ENCODE peak calls at places on chromosomes 5 and 9, in eight cellular contexts. One of them, this sample, is unnamed.

GRCh38 chr5:122102825-122103224 is 24.8 kb upstream of the LOX start:
- DNase-seq in heart left ventricle: no peak
- DNase-seq in A549: no peak
- DNase-seq in cardiac muscle cell: peak
- DNase-seq in brain microvascular endothelial cell: peak
- DNase-seq in HFF-Myc: no peak
- DNase-seq in body of pancreas: no peak
- DNase-seq in AG04450: peak
- DNase-seq in this sample: peak

GRCh38 chr5:148960070-148960769 is 102.6 kb downstream of the SH3TC2 start:
- DNase-seq in heart left ventricle: no peak
- DNase-seq in A549: no peak
- DNase-seq in cardiac muscle cell: no peak
- DNase-seq in brain microvascular endothelial cell: no peak
- DNase-seq in HFF-Myc: no peak
- DNase-seq in body of pancreas: no peak
- DNase-seq in AG04450: no peak
- DNase-seq in this sample: no peak

GRCh38 chr5:73273379-73274050 is 100.5 kb downstream of the TMEM174 start:
- DNase-seq in heart left ventricle: no peak
- DNase-seq in A549: peak
- DNase-seq in cardiac muscle cell: no peak
- DNase-seq in brain microvascular endothelial cell: no peak
- DNase-seq in HFF-Myc: no peak
- DNase-seq in body of pancreas: no peak
- DNase-seq in AG04450: no peak
- DNase-seq in this sample: no peak

GRCh38 chr9:93721417-93721965 is 145.1 kb downstream of the PHF2 start:
- DNase-seq in heart left ventricle: no peak
- DNase-seq in A549: no peak
- DNase-seq in cardiac muscle cell: no peak
- DNase-seq in brain microvascular endothelial cell: no peak
- DNase-seq in HFF-Myc: no peak
- DNase-seq in body of pancreas: no peak
- DNase-seq in AG04450: no peak
- DNase-seq in this sample: no peak

GRCh38 chr9:114307323-114308250 is 15.3 kb upstream of the ORM1 start:
- DNase-seq in heart left ventricle: no peak
- DNase-seq in A549: no peak
- DNase-seq in cardiac muscle cell: peak
- DNase-seq in brain microvascular endothelial cell: peak
- DNase-seq in HFF-Myc: no peak
- DNase-seq in body of pancreas: peak
- DNase-seq in AG04450: no peak
- DNase-seq in this sample: peak

GRCh38 chr9:21983509-21983908 is 10.7 kb downstream of the CDKN2A start:
- DNase-seq in heart left ventricle: no peak
- DNase-seq in A549: no peak
- DNase-seq in cardiac muscle cell: no peak
- DNase-seq in brain microvascular endothelial cell: no peak
- DNase-seq in HFF-Myc: no peak
- DNase-seq in body of pancreas: no peak
- DNase-seq in AG04450: no peak
- DNase-seq in this sample: no peak

GRCh38 chr9:137688261-137688660 is 69.5 kb downstream of the EHMT1 start:
- DNase-seq in heart left ventricle: no peak
- DNase-seq in A549: no peak
- DNase-seq in cardiac muscle cell: no peak
- DNase-seq in brain microvascular endothelial cell: no peak
- DNase-seq in HFF-Myc: no peak
- DNase-seq in body of pancreas: no peak
- DNase-seq in AG04450: no peak
- DNase-seq in this sample: no peak

GRCh38 chr9:120925535-120926396 is 830 bp downstream of the TRAF1 start:
- DNase-seq in heart left ventricle: no peak
- DNase-seq in A549: peak
- DNase-seq in cardiac muscle cell: peak
- DNase-seq in brain microvascular endothelial cell: peak
- DNase-seq in HFF-Myc: peak
- DNase-seq in body of pancreas: no peak
- DNase-seq in AG04450: peak
- DNase-seq in this sample: peak

GRCh38 chr5:168177831-168178450 is 113.5 kb upstream of the WWC1 start:
- DNase-seq in heart left ventricle: peak
- DNase-seq in A549: no peak
- DNase-seq in cardiac muscle cell: no peak
- DNase-seq in brain microvascular endothelial cell: no peak
- DNase-seq in HFF-Myc: no peak
- DNase-seq in body of pancreas: no peak
- DNase-seq in AG04450: no peak
- DNase-seq in this sample: no peak

GRCh38 chr5:127518319-127518621 is 830 bp downstream of the PRRC1 start:
- DNase-seq in heart left ventricle: no peak
- DNase-seq in A549: no peak
- DNase-seq in cardiac muscle cell: no peak
- DNase-seq in brain microvascular endothelial cell: no peak
- DNase-seq in HFF-Myc: peak
- DNase-seq in body of pancreas: no peak
- DNase-seq in AG04450: no peak
- DNase-seq in this sample: peak

GRCh38 chr5:14669975-14670374 is 5.5 kb downstream of the OTULIN start:
- DNase-seq in heart left ventricle: no peak
- DNase-seq in A549: no peak
- DNase-seq in cardiac muscle cell: no peak
- DNase-seq in brain microvascular endothelial cell: no peak
- DNase-seq in HFF-Myc: no peak
- DNase-seq in body of pancreas: no peak
- DNase-seq in AG04450: no peak
- DNase-seq in this sample: peak

DNA sequence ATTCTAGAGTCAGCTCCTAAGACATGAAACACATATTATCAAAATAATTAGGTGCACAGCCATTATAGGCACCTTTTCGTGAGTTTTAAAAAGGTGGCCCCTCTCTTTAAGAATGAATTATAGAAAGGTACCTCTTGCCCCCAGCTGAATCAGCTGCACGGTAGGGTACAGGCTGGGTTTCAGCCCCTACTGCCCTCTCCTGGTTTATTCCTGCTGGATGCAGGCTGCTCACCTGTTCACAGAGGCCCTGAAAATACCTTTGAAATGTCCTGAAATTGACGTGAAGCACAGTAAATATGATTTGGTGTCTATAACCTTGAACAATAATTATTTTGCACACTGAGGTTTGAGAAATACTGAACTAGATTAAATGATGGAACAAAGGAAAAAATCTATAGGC is 504.8 kb upstream of the SGCD start:
- DNase-seq in heart left ventricle: no peak
- DNase-seq in A549: no peak
- DNase-seq in cardiac muscle cell: no peak
- DNase-seq in brain microvascular endothelial cell: no peak
- DNase-seq in HFF-Myc: no peak
- DNase-seq in body of pancreas: no peak
- DNase-seq in AG04450: no peak
- DNase-seq in this sample: no peak
- TF ChIP-seq CTCF in heart left ventricle: no peak
- TF ChIP-seq CTCF in A549: peak
- TF ChIP-seq CTCF in cardiac muscle cell: no peak
- TF ChIP-seq CTCF in brain microvascular endothelial cell: no peak
- TF ChIP-seq CTCF in HFF-Myc: no peak
- TF ChIP-seq CTCF in body of pancreas: no peak
- TF ChIP-seq CTCF in AG04450: no peak
- TF ChIP-seq CTCF in this sample: no peak

GRCh38 chr9:98037362-98037761 is 19.2 kb upstream of the NANS start:
- DNase-seq in heart left ventricle: peak
- DNase-seq in A549: no peak
- DNase-seq in cardiac muscle cell: peak
- DNase-seq in brain microvascular endothelial cell: no peak
- DNase-seq in HFF-Myc: no peak
- DNase-seq in body of pancreas: no peak
- DNase-seq in AG04450: no peak
- DNase-seq in this sample: no peak

GRCh38 chr9:98031935-98032334 is 24.6 kb upstream of the NANS start:
- DNase-seq in heart left ventricle: no peak
- DNase-seq in A549: no peak
- DNase-seq in cardiac muscle cell: no peak
- DNase-seq in brain microvascular endothelial cell: peak
- DNase-seq in HFF-Myc: no peak
- DNase-seq in body of pancreas: no peak
- DNase-seq in AG04450: peak
- DNase-seq in this sample: no peak

GRCh38 chr9:98038958-98039357 is 17.6 kb upstream of the NANS start:
- DNase-seq in heart left ventricle: no peak
- DNase-seq in A549: no peak
- DNase-seq in cardiac muscle cell: no peak
- DNase-seq in brain microvascular endothelial cell: no peak
- DNase-seq in HFF-Myc: no peak
- DNase-seq in body of pancreas: no peak
- DNase-seq in AG04450: no peak
- DNase-seq in this sample: no peak

GRCh38 chr9:98031169-98031568 is 25.4 kb upstream of the NANS start:
- DNase-seq in heart left ventricle: no peak
- DNase-seq in A549: no peak
- DNase-seq in cardiac muscle cell: no peak
- DNase-seq in brain microvascular endothelial cell: no peak
- DNase-seq in HFF-Myc: no peak
- DNase-seq in body of pancreas: no peak
- DNase-seq in AG04450: no peak
- DNase-seq in this sample: no peak

GRCh38 chr9:98034593-98035546 is 21.7 kb upstream of the NANS start:
- DNase-seq in heart left ventricle: peak
- DNase-seq in A549: peak
- DNase-seq in cardiac muscle cell: peak
- DNase-seq in brain microvascular endothelial cell: peak
- DNase-seq in HFF-Myc: peak
- DNase-seq in body of pancreas: peak
- DNase-seq in AG04450: no peak
- DNase-seq in this sample: peak
- H3K4me3 ChIP-seq in heart left ventricle: no peak
- H3K4me3 ChIP-seq in A549: no peak
- H3K4me3 ChIP-seq in cardiac muscle cell: no peak
- H3K4me3 ChIP-seq in brain microvascular endothelial cell: no peak
- H3K4me3 ChIP-seq in HFF-Myc: no peak
- H3K4me3 ChIP-seq in body of pancreas: no peak
- H3K4me3 ChIP-seq in AG04450: no peak
- H3K4me3 ChIP-seq in this sample: no peak

DNA sequence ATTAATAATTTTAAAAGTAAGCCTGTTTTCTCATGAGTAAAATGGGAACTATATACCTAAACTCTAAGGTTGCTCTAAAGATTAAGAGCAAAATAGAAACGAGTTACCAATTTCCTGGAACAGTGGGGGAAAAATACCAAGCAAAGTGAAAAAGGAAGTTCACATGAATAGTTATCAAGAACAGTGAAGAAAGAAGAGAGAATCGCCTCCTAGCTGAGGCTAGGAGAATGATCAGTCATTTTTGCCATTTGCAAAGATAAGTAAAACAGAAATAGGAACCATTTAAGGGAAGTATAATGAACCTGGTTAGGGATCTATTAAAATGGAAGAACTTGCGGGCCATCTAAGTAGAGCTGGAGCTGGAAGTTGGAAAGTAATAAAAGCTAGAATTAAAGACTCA is 50.7 kb downstream of the P4HA2 start:
- DNase-seq in heart left ventricle: no peak
- DNase-seq in A549: no peak
- DNase-seq in cardiac muscle cell: peak
- DNase-seq in brain microvascular endothelial cell: no peak
- DNase-seq in HFF-Myc: no peak
- DNase-seq in body of pancreas: no peak
- DNase-seq in AG04450: no peak
- DNase-seq in this sample: peak
- TF ChIP-seq CTCF in heart left ventricle: no peak
- TF ChIP-seq CTCF in A549: peak
- TF ChIP-seq CTCF in cardiac muscle cell: peak
- TF ChIP-seq CTCF in brain microvascular endothelial cell: peak
- TF ChIP-seq CTCF in HFF-Myc: no peak
- TF ChIP-seq CTCF in body of pancreas: no peak
- TF ChIP-seq CTCF in AG04450: peak
- TF ChIP-seq CTCF in this sample: peak

GRCh38 chr5:59187772-59188347 is 605.0 kb downstream of the RAB3C start:
- DNase-seq in heart left ventricle: no peak
- DNase-seq in A549: no peak
- DNase-seq in cardiac muscle cell: peak
- DNase-seq in brain microvascular endothelial cell: peak
- DNase-seq in HFF-Myc: no peak
- DNase-seq in body of pancreas: no peak
- DNase-seq in AG04450: no peak
- DNase-seq in this sample: peak
- H3K4me3 ChIP-seq in heart left ventricle: no peak
- H3K4me3 ChIP-seq in A549: peak
- H3K4me3 ChIP-seq in cardiac muscle cell: no peak
- H3K4me3 ChIP-seq in brain microvascular endothelial cell: peak
- H3K4me3 ChIP-seq in HFF-Myc: no peak
- H3K4me3 ChIP-seq in body of pancreas: no peak
- H3K4me3 ChIP-seq in AG04450: peak
- H3K4me3 ChIP-seq in this sample: no peak